ENCODE peak calls at places on chromosomes 11 and 22, in nine cellular contexts. F is activated CD8-positive, alpha-beta T cell treated with anti-CD3 and anti-CD28 coated beads, Interleukin-2, amount 10 ng/mL, durations not matched to agents 7 days and 5 days; Q is ovary; Z is NCI-H2171 treated with DMSO at 0.1 percent for 48 hours; L is stimulated activated CD8-positive, alpha-beta memory T cell treated with anti-CD3 and anti-CD28 coated beads, Interleukin-7, amount 100 ng/mL, for 1 hour; C is GM12878; X is iris pigment epithelial cell; H is stimulated activated CD4-positive, alpha-beta T cell treated with anti-CD3 and anti-CD28 coated beads, Interleukin-2, amount 100 ng/mL, for 48 hours; O is mucosa of descending colon. I is an unnamed sample.

GRCh38 chr22:25081409-25081824 is 118.2 kb upstream of the CRYBB3 start:
- DNase-seq in H (no peak), Z (peak; percentile 58), C (no peak), O (no peak), F (peak; percentile 74), Q (no peak), L (no peak), X (peak; percentile 36), I (no peak)

GRCh38 chr11:19160839-19161238 is 40.9 kb downstream of the CSRP3 start:
- DNase-seq in C (no peak), L (no peak), O (no peak), F (no peak), Z (no peak), Q (no peak), X (no peak), H (no peak), I (no peak)

GRCh38 chr11:62543680-62544444 is 2.7 kb downstream of the AHNAK start:
- DNase-seq in H (no peak), O (no peak), C (no peak), X (no peak), Z (no peak), Q (peak; percentile 52), L (no peak), F (no peak), I (no peak)

GRCh38 chr11:1777737-1778136 is 14.0 kb upstream of the CTSD start:
- DNase-seq in O (no peak), H (no peak), C (no peak), F (no peak), X (no peak), Z (no peak), Q (no peak), L (no peak), I (no peak)

GRCh38 chr11:65539401-65540289 is 14.8 kb downstream of the SCYL1 start:
- DNase-seq in L (no peak), O (peak; percentile 90), H (no peak), X (no peak), F (no peak), Q (no peak), C (no peak), Z (no peak), I (no peak)

GRCh38 chr11:80214413-80214812 is 773.6 kb upstream of the TENM4 start:
- DNase-seq in C (no peak), X (no peak), O (no peak), H (no peak), L (no peak), Z (no peak), Q (no peak), F (no peak), I (no peak)

GRCh38 chr11:119522609-119523008 is 99.6 kb upstream of the THY1 start:
- DNase-seq in O (no peak), H (no peak), Z (no peak), C (no peak), X (no peak), L (no peak), F (no peak), Q (no peak), I (no peak)

GRCh38 chr22:30089655-30089974 is 9.4 kb downstream of the HORMAD2 start:
- DNase-seq in H (no peak), Z (no peak), O (no peak), Q (no peak), F (no peak), C (no peak), X (peak; percentile 30), L (no peak), I (no peak)

GRCh38 chr11:130485983-130486970 is 37.8 kb downstream of the ADAMTS15 start:
- DNase-seq in F (no peak), O (no peak), C (no peak), Q (no peak), X (no peak), L (no peak), H (no peak), Z (no peak), I (no peak)

GRCh38 chr11:123454060-123454651 is 24.1 kb downstream of the GRAMD1B start:
- DNase-seq in L (no peak), Z (no peak), Q (no peak), F (peak; percentile 78), O (no peak), X (peak; percentile 27), C (no peak), H (peak; percentile 58), I (no peak)

GRCh38 chr11:94776351-94777321 is 8.5 kb downstream of the AMOTL1 start:
- DNase-seq in O (no peak), X (peak; percentile 64), L (no peak), C (no peak), Q (no peak), H (no peak), F (no peak), Z (peak; percentile 50), I (no peak)

GRCh38 chr11:69144719-69145365 is 10.9 kb upstream of the SMIM38 start:
- DNase-seq in H (no peak), F (no peak), L (no peak), O (no peak), C (no peak), X (peak; percentile 32), Z (no peak), Q (no peak), I (no peak)

GRCh38 chr11:61418136-61418535 is 11.6 kb downstream of the CPSF7 start:
- DNase-seq in O (no peak), X (peak; percentile 36), Q (no peak), F (no peak), Z (no peak), H (no peak), L (no peak), C (no peak), I (no peak)

GRCh38 chr22:24460418-24461089 is 33.2 kb downstream of the ADORA2A start:
- DNase-seq in X (peak; percentile 40), H (no peak), Z (no peak), Q (no peak), O (no peak), L (no peak), C (peak; percentile 42), F (no peak), I (no peak)

GRCh38 chr11:82682003-82682751 is 51.5 kb downstream of the FAM181B start:
- DNase-seq in Q (no peak), C (peak; percentile 9), F (peak; percentile 35), Z (peak; percentile 47), X (peak; percentile 82), L (no peak), O (no peak), H (no peak), I (no peak)

GRCh38 chr11:63710476-63711217 is 29.3 kb downstream of the RTN3 start:
- DNase-seq in F (no peak), Q (no peak), H (no peak), X (peak; percentile 90), L (no peak), Z (no peak), O (no peak), C (no peak), I (no peak)

GRCh38 chr11:8615633-8616032 is 21.6 kb upstream of the STK33 start:
- DNase-seq in C (no peak), L (no peak), Q (no peak), F (no peak), Z (no peak), O (no peak), X (no peak), H (no peak), I (no peak)

GRCh38 chr11:5596611-5597201 is at the start of gene TRIM6:
- DNase-seq in F (peak; percentile 22), X (peak; percentile 63), O (peak; percentile 73), Z (no peak), C (no peak), Q (peak; percentile 74), L (no peak), H (no peak), I (peak; percentile 51)

GRCh38 chr22:42794551-42795510 is 62.2 kb downstream of the ARFGAP3 start:
- DNase-seq in L (no peak), C (no peak), O (no peak), F (no peak), Z (peak; percentile 99), X (no peak), H (no peak), Q (peak; percentile 23), I (no peak)

GRCh38 chr11:45097721-45098493 is 48.5 kb upstream of the PRDM11 start:
- DNase-seq in Q (peak; percentile 65), H (peak; percentile 35), Z (no peak), O (no peak), F (peak; percentile 70), C (no peak), L (no peak), X (peak; percentile 37), I (peak; percentile 76)

GRCh38 chr22:19457828-19458428 is 10.4 kb upstream of the C22orf39 start:
- DNase-seq in X (no peak), F (no peak), H (no peak), Z (no peak), Q (no peak), O (no peak), L (no peak), C (no peak), I (no peak)

GRCh38 chr11:113638378-113638777 is 67.7 kb downstream of the TMPRSS5 start:
- DNase-seq in Q (no peak), L (no peak), C (no peak), F (no peak), O (no peak), H (no peak), Z (no peak), X (no peak), I (no peak)

GRCh38 chr11:5880329-5880728 is at the start of gene OR52E4:
- DNase-seq in F (no peak), L (no peak), C (no peak), X (no peak), Z (no peak), H (no peak), Q (no peak), O (no peak), I (no peak)

GRCh38 chr11:69868871-69869270 is 49.7 kb upstream of the FGF3 start:
- DNase-seq in L (no peak), H (no peak), F (no peak), Q (no peak), O (no peak), C (no peak), Z (no peak), X (no peak), I (no peak)

GRCh38 chr22:30541979-30542810 is 4.3 kb downstream of the SEC14L6 start:
- DNase-seq in F (no peak), Q (peak; percentile 40), O (no peak), C (no peak), Z (no peak), X (no peak), L (no peak), H (no peak), I (no peak)

GRCh38 chr11:33135216-33135615 is 26.1 kb downstream of the CSTF3 start:
- DNase-seq in Q (no peak), L (no peak), X (peak; percentile 84), H (no peak), C (no peak), O (no peak), Z (peak; percentile 41), F (no peak), I (no peak)

GRCh38 chr11:12942157-12942556 is 67.0 kb upstream of the RASSF10 start:
- DNase-seq in X (no peak), Z (no peak), L (no peak), O (no peak), Q (no peak), C (no peak), H (no peak), F (no peak), I (no peak)

GRCh38 chr22:46219650-46220049 is 30.4 kb downstream of the CDPF1 start:
- DNase-seq in L (no peak), F (peak; percentile 33), C (peak; percentile 7), O (no peak), X (no peak), Z (no peak), H (no peak), Q (no peak), I (no peak)

GRCh38 chr22:37535159-37535558 is 15.9 kb upstream of the CARD10 start:
- DNase-seq in Q (no peak), C (no peak), O (peak; percentile 8), X (no peak), Z (no peak), H (no peak), L (no peak), F (no peak), I (no peak)

GRCh38 chr11:74153224-74153623 is 17.6 kb downstream of the C2CD3 start:
- DNase-seq in Z (no peak), L (no peak), O (no peak), Q (no peak), X (no peak), H (no peak), F (no peak), C (no peak), I (no peak)

GRCh38 chr11:72759468-72759867 is 7.3 kb upstream of the ARAP1 start:
- DNase-seq in L (no peak), F (no peak), X (no peak), Z (peak; percentile 43), C (no peak), O (no peak), H (no peak), Q (no peak), I (no peak)